ENCODE peak calls at places on chromosomes 7 and 10, in ten cellular contexts. P is stomach, L is Peyer's patch, S is GM12878, H is A549, G is H54, J is body of pancreas, B is tibial nerve, W is heart left ventricle, E is vagina. F is an unnamed sample.

GRCh38 chr7:108662783-108663182 is 93.1 kb downstream of the DNAJB9 start:
- DNase-seq in G (no peak), P (no peak), B (no peak), L (no peak), W (no peak), S (no peak), J (no peak), E (no peak), H (no peak), F (no peak)

GRCh38 chr10:1057106-1057657 is 997 bp downstream of the WDR37 start:
- DNase-seq in L (no peak), B (no peak), S (no peak), P (no peak), E (no peak), G (no peak), J (no peak), W (no peak), H (peak; percentile 31), F (peak; percentile 48)

GRCh38 chr10:663844-664243 is 25.6 kb downstream of the DIP2C start:
- DNase-seq in P (no peak), W (no peak), G (no peak), H (no peak), J (peak; percentile 21), E (peak; percentile 84), S (no peak), B (no peak), L (no peak), F (no peak)

GRCh38 chr10:90591629-90592028 is 266.2 kb downstream of the HTR7 start:
- DNase-seq in W (no peak), B (no peak), L (no peak), E (no peak), H (no peak), P (no peak), G (no peak), J (no peak), S (no peak), F (no peak)

GRCh38 chr7:134632937-134633540 is 13.6 kb upstream of the BPGM start:
- DNase-seq in H (peak; percentile 67), W (no peak), G (no peak), B (no peak), S (no peak), E (no peak), J (no peak), L (no peak), P (no peak), F (peak; percentile 88)

GRCh38 chr7:8155836-8156235 is 106.1 kb downstream of the ICA1 start:
- DNase-seq in B (no peak), L (no peak), J (no peak), S (no peak), E (no peak), G (no peak), H (no peak), W (no peak), P (no peak), F (no peak)

GRCh38 chr7:70092314-70093303 is 494.3 kb downstream of the AUTS2 start:
- DNase-seq in B (no peak), W (no peak), J (no peak), H (no peak), E (no peak), G (peak; percentile 27), L (no peak), S (no peak), P (no peak), F (no peak)

GRCh38 chr10:119542357-119542989 is at the start of gene RGS10:
- DNase-seq in E (no peak), P (peak; percentile 78), W (peak; percentile 81), B (peak; percentile 61), H (peak; percentile 45), S (no peak), G (peak; percentile 77), J (peak; percentile 49), L (peak; percentile 81), F (peak; percentile 86)

GRCh38 chr7:48250441-48250951 is 79.2 kb downstream of the ABCA13 start:
- DNase-seq in H (no peak), G (no peak), S (no peak), P (no peak), B (no peak), L (no peak), W (no peak), E (no peak), J (no peak), F (no peak)

GRCh38 chr10:58385784-58386112 is 538 bp downstream of the TFAM start:
- DNase-seq in P (peak; percentile 35), L (peak; percentile 53), W (no peak), G (peak; percentile 51), J (peak; percentile 19), B (no peak), H (peak; percentile 38), S (no peak), E (no peak), F (peak; percentile 62)

GRCh38 chr7:66859794-66860645 is 61.0 kb upstream of the TMEM248 start:
- DNase-seq in B (no peak), J (no peak), E (no peak), P (no peak), L (no peak), W (peak; percentile 48), G (no peak), S (no peak), H (no peak), F (no peak)

GRCh38 chr10:116526219-116526618 is 19.5 kb upstream of the PNLIP start:
- DNase-seq in H (no peak), P (no peak), W (no peak), S (no peak), G (no peak), B (no peak), L (no peak), E (no peak), J (no peak), F (no peak)

GRCh38 chr10:98363188-98363587 is 51.8 kb downstream of the PYROXD2 start:
- DNase-seq in L (no peak), G (no peak), W (no peak), B (no peak), S (no peak), J (peak; percentile 21), H (no peak), E (no peak), P (peak; percentile 36), F (no peak)

GRCh38 chr10:23974886-23975830 is 233.8 kb upstream of the KIAA1217 start:
- DNase-seq in P (no peak), G (no peak), W (no peak), J (no peak), B (no peak), L (no peak), S (no peak), E (no peak), H (no peak), F (no peak)

GRCh38 chr7:50356212-50356944 is 51.9 kb downstream of the IKZF1 start:
- DNase-seq in W (peak; percentile 54), G (no peak), L (no peak), H (no peak), B (peak; percentile 28), P (no peak), S (no peak), E (no peak), J (no peak), F (peak; percentile 94)

GRCh38 chr7:141097430-141097829 is 23.6 kb downstream of the TMEM178B start:
- DNase-seq in S (no peak), W (no peak), E (no peak), G (no peak), P (no peak), L (no peak), H (no peak), B (no peak), J (no peak), F (peak; percentile 18)

GRCh38 chr7:12712236-12712635 is 24.8 kb downstream of the ARL4A start:
- DNase-seq in W (no peak), B (no peak), S (no peak), J (no peak), G (no peak), L (no peak), P (no peak), E (no peak), H (no peak), F (no peak)

GRCh38 chr10:4214912-4215311 is 429.9 kb upstream of the KLF6 start:
- DNase-seq in P (no peak), G (no peak), E (no peak), S (no peak), W (no peak), J (no peak), H (no peak), L (no peak), B (no peak), F (no peak)

GRCh38 chr10:4215485-4215884 is 430.5 kb upstream of the KLF6 start:
- DNase-seq in H (no peak), S (no peak), J (no peak), B (no peak), L (no peak), P (no peak), W (no peak), G (no peak), E (no peak), F (no peak)

GRCh38 chr10:4217653-4218052 is 432.6 kb upstream of the KLF6 start:
- DNase-seq in B (no peak), J (no peak), G (no peak), E (no peak), W (no peak), L (no peak), H (no peak), S (no peak), P (no peak), F (no peak)

GRCh38 chr10:4215963-4216575 is 431.1 kb upstream of the KLF6 start:
- DNase-seq in E (no peak), P (no peak), G (no peak), H (no peak), L (no peak), W (no peak), S (no peak), B (no peak), J (no peak), F (no peak)

GRCh38 chr10:4217187-4217586 is 432.2 kb upstream of the KLF6 start:
- DNase-seq in B (no peak), W (no peak), E (no peak), L (no peak), G (no peak), H (no peak), J (no peak), S (no peak), P (no peak), F (no peak)
- TF ChIP-seq POLR2A in B (no peak), W (no peak), E (no peak), L (peak; percentile 41), G (no peak), H (no peak), J (no peak), S (no peak), P (no peak), F (no peak)

GRCh38 chr7:151083071-151083823 is at the start of gene TMUB1:
- DNase-seq in P (peak; percentile 84), G (peak; percentile 76), S (no peak), B (peak; percentile 53), H (peak; percentile 67), W (peak; percentile 87), E (no peak), J (peak; percentile 77), L (peak; percentile 89), F (peak; percentile 82)
- TF ChIP-seq POLR2A in P (no peak), G (peak; percentile 43), S (peak; percentile 73), B (peak; percentile 52), H (peak; percentile 7), W (peak; percentile 75), E (no peak), J (peak; percentile 54), L (peak; percentile 48), F (no peak)

GRCh38 chr10:89332718-89333281 is 5.0 kb downstream of the IFIT3 start:
- DNase-seq in B (no peak), J (no peak), W (no peak), G (no peak), L (no peak), P (no peak), H (no peak), E (no peak), S (peak; percentile 69), F (no peak)
- TF ChIP-seq POLR2A in B (no peak), J (no peak), W (no peak), G (no peak), L (no peak), P (no peak), H (no peak), E (no peak), S (peak; percentile 9), F (no peak)

GRCh38 chr10:129839285-129840195 is 124.5 kb downstream of the EBF3 start:
- DNase-seq in P (no peak), E (no peak), H (no peak), J (no peak), W (no peak), S (no peak), G (no peak), B (no peak), L (no peak), F (no peak)
- TF ChIP-seq POLR2A in P (no peak), E (no peak), H (no peak), J (no peak), W (no peak), S (no peak), G (no peak), B (no peak), L (no peak), F (no peak)

F was measured in erythroblast.